ENCODE peak calls at places on chromosomes 16 and 17, in seven cellular contexts. U, J, F, S, O, V and P are unnamed samples.

GRCh38 chr16:49407873-49408565 is 34.4 kb downstream of the C16orf78 start:
- DNase-seq in J (peak), F (peak), O (peak), S (peak), V (peak), U (peak), P (peak)

GRCh38 chr17:76727745-76728456 is 1.3 kb downstream of the METTL23 start:
- DNase-seq in V (no peak), S (no peak), O (no peak), U (peak), F (no peak), J (no peak), P (peak)

GRCh38 chr16:57388359-57389086 is 16.0 kb upstream of the CCL17 start:
- DNase-seq in O (no peak), U (no peak), J (no peak), S (no peak), F (no peak), V (no peak), P (no peak)

GRCh38 chr17:29235904-29236303 is 10.8 kb upstream of the CRYBA1 start:
- DNase-seq in U (no peak), O (no peak), J (no peak), V (no peak), F (no peak), S (no peak), P (no peak)

GRCh38 chr17:48558731-48559608 is 14.1 kb upstream of the HOXB2 start:
- DNase-seq in V (no peak), U (no peak), O (no peak), J (no peak), S (no peak), F (no peak), P (no peak)

GRCh38 chr17:5237541-5238016 is 2.9 kb upstream of the SCIMP start:
- DNase-seq in J (no peak), V (no peak), S (no peak), F (peak), O (peak), U (peak), P (peak)

GRCh38 chr17:61465550-61466237 is 13.5 kb downstream of the TBX4 start:
- DNase-seq in U (no peak), V (no peak), J (no peak), O (no peak), S (no peak), F (no peak), P (no peak)

GRCh38 chr16:3472878-3473595 is 22.3 kb downstream of the C16orf90 start:
- DNase-seq in S (no peak), V (no peak), O (no peak), U (no peak), F (no peak), J (no peak), P (no peak)

GRCh38 chr17:60645918-60646523 is 31.6 kb upstream of the BCAS3 start:
- DNase-seq in J (no peak), O (no peak), F (no peak), V (no peak), S (no peak), U (no peak), P (no peak)

GRCh38 chr16:2829501-2830354 is at the start of gene ZG16B:
- DNase-seq in S (no peak), O (peak), U (peak), V (no peak), F (no peak), J (no peak), P (no peak)

GRCh38 chr16:83971165-83972130 is 3.4 kb downstream of the NECAB2 start:
- DNase-seq in J (no peak), U (no peak), F (no peak), V (no peak), S (no peak), O (no peak), P (no peak)

GRCh38 chr17:50953831-50954601 is 87.9 kb upstream of the TOB1 start:
- DNase-seq in V (no peak), J (no peak), O (peak), F (peak), U (no peak), S (no peak), P (no peak)

GRCh38 chr17:68238894-68239293 is 8.9 kb upstream of the AMZ2 start:
- DNase-seq in J (no peak), U (no peak), O (no peak), F (no peak), V (no peak), S (no peak), P (peak)

GRCh38 chr17:73354423-73355284 is 42.9 kb upstream of the CDC42EP4 start:
- DNase-seq in O (no peak), J (no peak), U (no peak), S (no peak), F (no peak), V (no peak), P (no peak)

GRCh38 chr16:72530434-72530833 is 358.5 kb upstream of the PMFBP1 start:
- DNase-seq in O (peak), V (no peak), J (no peak), S (no peak), F (no peak), U (peak), P (no peak)

GRCh38 chr16:52812945-52813556 is 239.6 kb downstream of the CHD9NB start:
- DNase-seq in F (no peak), O (peak), V (no peak), J (no peak), S (no peak), U (peak), P (no peak)

GRCh38 chr16:21159281-21159951 is 942 bp downstream of the LDAF1 start:
- DNase-seq in S (peak), U (no peak), F (peak), V (no peak), O (no peak), J (peak), P (no peak)

GRCh38 chr17:43556292-43556691 is 10.2 kb upstream of the ETV4 start:
- DNase-seq in U (peak), F (no peak), J (no peak), S (no peak), V (no peak), O (peak), P (no peak)

GRCh38 chr16:72256398-72257048 is 84.6 kb upstream of the PMFBP1 start:
- DNase-seq in O (peak), F (peak), S (no peak), J (no peak), U (peak), V (no peak), P (no peak)

GRCh38 chr17:33560165-33560564 is 267.1 kb upstream of the ASIC2 start:
- DNase-seq in O (peak), J (no peak), S (no peak), U (peak), V (no peak), F (no peak), P (no peak)

GRCh38 chr16:67157892-67158635 is 1.6 kb downstream of the TRADD start:
- DNase-seq in V (no peak), S (no peak), O (no peak), U (no peak), F (no peak), J (peak), P (no peak)

GRCh38 chr16:20879175-20880053 is 20.7 kb downstream of the DCUN1D3 start:
- DNase-seq in O (peak), J (no peak), F (no peak), U (peak), V (no peak), S (no peak), P (no peak)